ENCODE peak calls at places on chromosomes 12 and 14, in seven cellular contexts. One of them, this sample, is unnamed.

GRCh38 chr14:33774866-33775519 is 175.9 kb downstream of the EGLN3 start:
- DNase-seq in astrocyte: no peak
- DNase-seq in neural progenitor cell: no peak
- DNase-seq in AG10803: no peak
- DNase-seq in astrocyte of the spinal cord: no peak
- DNase-seq in heart left ventricle: no peak
- DNase-seq in AG04449: no peak
- DNase-seq in this sample: no peak

GRCh38 chr12:65495233-65495632 is 216.8 kb downstream of the MSRB3 start:
- DNase-seq in AG10803: peak
- DNase-seq in heart left ventricle: no peak
- DNase-seq in astrocyte: peak
- DNase-seq in AG04449: no peak
- DNase-seq in astrocyte of the spinal cord: peak
- DNase-seq in neural progenitor cell: no peak
- DNase-seq in this sample: no peak

GRCh38 chr12:25591132-25591531 is 38.0 kb upstream of the LMNTD1 start:
- DNase-seq in AG10803: no peak
- DNase-seq in neural progenitor cell: peak
- DNase-seq in heart left ventricle: no peak
- DNase-seq in AG04449: no peak
- DNase-seq in astrocyte of the spinal cord: no peak
- DNase-seq in astrocyte: no peak
- DNase-seq in this sample: no peak

GRCh38 chr12:104057771-104058197 is 6.5 kb upstream of the HCFC2 start:
- DNase-seq in astrocyte: no peak
- DNase-seq in AG04449: no peak
- DNase-seq in neural progenitor cell: peak
- DNase-seq in heart left ventricle: no peak
- DNase-seq in AG10803: no peak
- DNase-seq in astrocyte of the spinal cord: peak
- DNase-seq in this sample: peak

GRCh38 chr12:120979862-120980696 is 1.7 kb downstream of the HNF1A start:
- DNase-seq in neural progenitor cell: peak
- DNase-seq in heart left ventricle: no peak
- DNase-seq in AG10803: no peak
- DNase-seq in astrocyte: no peak
- DNase-seq in astrocyte of the spinal cord: no peak
- DNase-seq in AG04449: no peak
- DNase-seq in this sample: no peak

GRCh38 chr12:466762-467161 is 7.0 kb downstream of the B4GALNT3 start:
- DNase-seq in AG04449: no peak
- DNase-seq in neural progenitor cell: no peak
- DNase-seq in heart left ventricle: no peak
- DNase-seq in astrocyte: no peak
- DNase-seq in AG10803: no peak
- DNase-seq in astrocyte of the spinal cord: no peak
- DNase-seq in this sample: no peak

GRCh38 chr12:19074700-19075099 is 54.8 kb upstream of the PLEKHA5 start:
- DNase-seq in astrocyte of the spinal cord: no peak
- DNase-seq in AG10803: peak
- DNase-seq in neural progenitor cell: no peak
- DNase-seq in heart left ventricle: no peak
- DNase-seq in AG04449: no peak
- DNase-seq in astrocyte: peak
- DNase-seq in this sample: peak

GRCh38 chr12:94875525-94875924 is 128.0 kb downstream of the NDUFA12 start:
- DNase-seq in heart left ventricle: no peak
- DNase-seq in AG10803: no peak
- DNase-seq in astrocyte of the spinal cord: peak
- DNase-seq in astrocyte: no peak
- DNase-seq in neural progenitor cell: peak
- DNase-seq in AG04449: no peak
- DNase-seq in this sample: peak

GRCh38 chr12:118958520-118958919 is 22.8 kb upstream of the SRRM4 start:
- DNase-seq in AG10803: no peak
- DNase-seq in AG04449: no peak
- DNase-seq in astrocyte of the spinal cord: no peak
- DNase-seq in astrocyte: no peak
- DNase-seq in heart left ventricle: no peak
- DNase-seq in neural progenitor cell: peak
- DNase-seq in this sample: no peak

GRCh38 chr12:84814664-84815245 is 97.8 kb downstream of the SLC6A15 start:
- DNase-seq in AG04449: no peak
- DNase-seq in heart left ventricle: no peak
- DNase-seq in astrocyte: peak
- DNase-seq in astrocyte of the spinal cord: peak
- DNase-seq in AG10803: peak
- DNase-seq in neural progenitor cell: no peak
- DNase-seq in this sample: no peak

GRCh38 chr12:130281157-130281799 is 56.4 kb upstream of the PIWIL1 start:
- DNase-seq in astrocyte of the spinal cord: no peak
- DNase-seq in heart left ventricle: no peak
- DNase-seq in neural progenitor cell: peak
- DNase-seq in astrocyte: no peak
- DNase-seq in AG04449: no peak
- DNase-seq in AG10803: peak
- DNase-seq in this sample: no peak

GRCh38 chr12:44930972-44931600 is 55.0 kb upstream of the NELL2 start:
- DNase-seq in AG04449: peak
- DNase-seq in astrocyte: peak
- DNase-seq in AG10803: peak
- DNase-seq in heart left ventricle: no peak
- DNase-seq in astrocyte of the spinal cord: peak
- DNase-seq in neural progenitor cell: peak
- DNase-seq in this sample: peak

GRCh38 chr12:101616027-101616494 is 21.3 kb downstream of the MYBPC1 start:
- DNase-seq in AG10803: no peak
- DNase-seq in heart left ventricle: no peak
- DNase-seq in AG04449: no peak
- DNase-seq in neural progenitor cell: no peak
- DNase-seq in astrocyte: no peak
- DNase-seq in astrocyte of the spinal cord: peak
- DNase-seq in this sample: peak

GRCh38 chr14:80390911-80391310 is 179.6 kb upstream of the DIO2 start:
- DNase-seq in heart left ventricle: no peak
- DNase-seq in neural progenitor cell: peak
- DNase-seq in astrocyte of the spinal cord: peak
- DNase-seq in AG10803: peak
- DNase-seq in astrocyte: peak
- DNase-seq in AG04449: peak
- DNase-seq in this sample: peak

GRCh38 chr14:72686101-72686500 is 207.8 kb downstream of the DPF3 start:
- DNase-seq in AG10803: no peak
- DNase-seq in astrocyte of the spinal cord: no peak
- DNase-seq in neural progenitor cell: no peak
- DNase-seq in AG04449: no peak
- DNase-seq in astrocyte: no peak
- DNase-seq in heart left ventricle: no peak
- DNase-seq in this sample: no peak

GRCh38 chr12:121711925-121712461 is 559 bp upstream of the TMEM120B start:
- DNase-seq in neural progenitor cell: peak
- DNase-seq in AG04449: no peak
- DNase-seq in AG10803: peak
- DNase-seq in heart left ventricle: peak
- DNase-seq in astrocyte: no peak
- DNase-seq in astrocyte of the spinal cord: peak
- DNase-seq in this sample: peak

GRCh38 chr12:48021485-48022179 is 17.4 kb upstream of the COL2A1 start:
- DNase-seq in heart left ventricle: no peak
- DNase-seq in neural progenitor cell: peak
- DNase-seq in AG10803: no peak
- DNase-seq in AG04449: no peak
- DNase-seq in astrocyte: no peak
- DNase-seq in astrocyte of the spinal cord: no peak
- DNase-seq in this sample: peak

GRCh38 chr14:74062809-74063150 is 21.5 kb downstream of the ALDH6A1 start:
- DNase-seq in AG04449: no peak
- DNase-seq in heart left ventricle: no peak
- DNase-seq in astrocyte of the spinal cord: no peak
- DNase-seq in neural progenitor cell: no peak
- DNase-seq in astrocyte: no peak
- DNase-seq in AG10803: no peak
- DNase-seq in this sample: no peak

GRCh38 chr12:115835445-115835844 is 442.0 kb downstream of the MED13L start:
- DNase-seq in AG10803: no peak
- DNase-seq in AG04449: no peak
- DNase-seq in astrocyte of the spinal cord: no peak
- DNase-seq in heart left ventricle: no peak
- DNase-seq in neural progenitor cell: no peak
- DNase-seq in astrocyte: no peak
- DNase-seq in this sample: no peak

GRCh38 chr12:71639341-71639760 is 24.3 kb downstream of the ZFC3H1 start:
- DNase-seq in heart left ventricle: no peak
- DNase-seq in AG04449: no peak
- DNase-seq in AG10803: no peak
- DNase-seq in astrocyte of the spinal cord: no peak
- DNase-seq in astrocyte: no peak
- DNase-seq in neural progenitor cell: peak
- DNase-seq in this sample: peak

GRCh38 chr14:71130491-71131179 is 223.4 kb downstream of the PCNX1 start:
- DNase-seq in AG04449: no peak
- DNase-seq in astrocyte: peak
- DNase-seq in astrocyte of the spinal cord: peak
- DNase-seq in neural progenitor cell: no peak
- DNase-seq in heart left ventricle: no peak
- DNase-seq in AG10803: peak
- DNase-seq in this sample: peak

GRCh38 chr12:10652192-10652591 is 21.7 kb downstream of the STYK1 start:
- DNase-seq in neural progenitor cell: no peak
- DNase-seq in AG04449: no peak
- DNase-seq in astrocyte: no peak
- DNase-seq in AG10803: no peak
- DNase-seq in heart left ventricle: no peak
- DNase-seq in astrocyte of the spinal cord: no peak
- DNase-seq in this sample: peak

GRCh38 chr12:120290541-120291312 is 976 bp downstream of the RNU4-2 start:
- DNase-seq in astrocyte of the spinal cord: no peak
- DNase-seq in AG10803: peak
- DNase-seq in heart left ventricle: no peak
- DNase-seq in AG04449: no peak
- DNase-seq in astrocyte: peak
- DNase-seq in neural progenitor cell: peak
- DNase-seq in this sample: peak

GRCh38 chr12:62211510-62211909 is 48.7 kb upstream of the USP15 start:
- DNase-seq in astrocyte: no peak
- DNase-seq in neural progenitor cell: no peak
- DNase-seq in AG10803: no peak
- DNase-seq in astrocyte of the spinal cord: no peak
- DNase-seq in heart left ventricle: no peak
- DNase-seq in AG04449: no peak
- DNase-seq in this sample: peak

GRCh38 chr12:111102062-111102735 is 181.8 kb upstream of the MYL2 start:
- DNase-seq in neural progenitor cell: no peak
- DNase-seq in astrocyte of the spinal cord: no peak
- DNase-seq in astrocyte: no peak
- DNase-seq in AG04449: no peak
- DNase-seq in AG10803: no peak
- DNase-seq in heart left ventricle: no peak
- DNase-seq in this sample: no peak

GRCh38 chr14:46136456-46136855 is 515.1 kb downstream of the RPL10L start:
- DNase-seq in AG04449: no peak
- DNase-seq in heart left ventricle: no peak
- DNase-seq in astrocyte of the spinal cord: no peak
- DNase-seq in neural progenitor cell: no peak
- DNase-seq in astrocyte: no peak
- DNase-seq in AG10803: no peak
- DNase-seq in this sample: no peak

GRCh38 chr14:84894254-84894653 is 635.7 kb upstream of the FLRT2 start:
- DNase-seq in heart left ventricle: no peak
- DNase-seq in astrocyte of the spinal cord: no peak
- DNase-seq in AG04449: no peak
- DNase-seq in neural progenitor cell: no peak
- DNase-seq in astrocyte: no peak
- DNase-seq in AG10803: no peak
- DNase-seq in this sample: no peak

GRCh38 chr14:93954516-93954830 is 21.9 kb downstream of the ASB2 start:
- DNase-seq in heart left ventricle: peak
- DNase-seq in AG04449: no peak
- DNase-seq in astrocyte of the spinal cord: no peak
- DNase-seq in neural progenitor cell: no peak
- DNase-seq in AG10803: no peak
- DNase-seq in astrocyte: no peak
- DNase-seq in this sample: no peak

DNA sequence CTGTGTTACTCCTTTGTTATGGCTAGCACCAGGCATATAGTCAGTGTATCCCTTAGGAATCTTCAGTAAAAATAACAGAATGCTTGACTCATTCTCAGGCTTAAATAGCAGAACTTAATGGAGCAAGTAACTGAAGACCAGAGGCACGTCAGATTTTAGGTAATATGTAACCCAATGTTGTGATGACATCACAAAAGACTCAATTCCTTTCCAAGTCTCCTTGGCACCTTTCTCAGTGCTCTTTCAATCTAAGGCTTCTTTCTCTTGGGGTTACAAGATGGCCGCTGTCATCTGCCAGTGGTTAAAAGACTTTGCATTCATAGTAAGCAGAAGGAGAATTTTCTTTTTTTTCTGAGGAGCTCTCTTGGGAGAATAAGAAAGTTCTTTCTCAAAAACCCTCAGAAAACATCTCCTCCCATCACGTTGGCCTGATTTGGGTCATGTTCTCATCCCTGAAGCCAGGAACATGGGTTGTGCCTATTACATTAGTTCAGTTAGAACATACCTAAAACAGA is 33.4 kb upstream of the DCN start:
- DNase-seq in astrocyte of the spinal cord: peak
- DNase-seq in AG04449: peak
- DNase-seq in neural progenitor cell: no peak
- DNase-seq in astrocyte: peak
- DNase-seq in AG10803: peak
- DNase-seq in heart left ventricle: no peak
- DNase-seq in this sample: peak
- H3K4me3 ChIP-seq in astrocyte of the spinal cord: no peak
- H3K4me3 ChIP-seq in AG04449: no peak
- H3K4me3 ChIP-seq in neural progenitor cell: no peak
- H3K4me3 ChIP-seq in astrocyte: no peak
- H3K4me3 ChIP-seq in AG10803: no peak
- H3K4me3 ChIP-seq in heart left ventricle: no peak
- H3K4me3 ChIP-seq in this sample: no peak

GRCh38 chr12:124786065-124786964 is 77.3 kb downstream of the SCARB1 start:
- DNase-seq in neural progenitor cell: peak
- DNase-seq in AG10803: peak
- DNase-seq in astrocyte of the spinal cord: peak
- DNase-seq in astrocyte: peak
- DNase-seq in heart left ventricle: peak
- DNase-seq in AG04449: peak
- DNase-seq in this sample: peak
- H3K4me3 ChIP-seq in neural progenitor cell: peak
- H3K4me3 ChIP-seq in AG10803: peak
- H3K4me3 ChIP-seq in astrocyte of the spinal cord: peak
- H3K4me3 ChIP-seq in astrocyte: peak
- H3K4me3 ChIP-seq in heart left ventricle: peak
- H3K4me3 ChIP-seq in AG04449: peak
- H3K4me3 ChIP-seq in this sample: peak

GRCh38 chr12:124480469-124481256 is 86.7 kb downstream of the NCOR2 start:
- DNase-seq in astrocyte of the spinal cord: peak
- DNase-seq in heart left ventricle: peak
- DNase-seq in astrocyte: peak
- DNase-seq in neural progenitor cell: no peak
- DNase-seq in AG10803: peak
- DNase-seq in AG04449: no peak
- DNase-seq in this sample: peak
- H3K4me3 ChIP-seq in astrocyte of the spinal cord: no peak
- H3K4me3 ChIP-seq in heart left ventricle: no peak
- H3K4me3 ChIP-seq in astrocyte: no peak
- H3K4me3 ChIP-seq in neural progenitor cell: no peak
- H3K4me3 ChIP-seq in AG10803: no peak
- H3K4me3 ChIP-seq in AG04449: no peak
- H3K4me3 ChIP-seq in this sample: peak

GRCh38 chr12:22282283-22282682 is 52.2 kb downstream of the ST8SIA1 start:
- DNase-seq in heart left ventricle: no peak
- DNase-seq in astrocyte: peak
- DNase-seq in neural progenitor cell: no peak
- DNase-seq in AG04449: no peak
- DNase-seq in astrocyte of the spinal cord: peak
- DNase-seq in AG10803: peak
- DNase-seq in this sample: peak
- H3K4me3 ChIP-seq in heart left ventricle: no peak
- H3K4me3 ChIP-seq in astrocyte: peak
- H3K4me3 ChIP-seq in neural progenitor cell: no peak
- H3K4me3 ChIP-seq in AG04449: no peak
- H3K4me3 ChIP-seq in astrocyte of the spinal cord: no peak
- H3K4me3 ChIP-seq in AG10803: peak
- H3K4me3 ChIP-seq in this sample: no peak